ENCODE peak calls at places on chromosomes 6 and 20, in eight cellular contexts. One of them, this sample, is unnamed. For H3K9me3, the result is how much of the 10 kb centered on the place peaks cover.

GRCh38 chr20:17723301-17723691 is 23.5 kb downstream of the BANF2 start:
- DNase-seq in left ventricle myocardium inferior: no peak
- DNase-seq in prostate gland: no peak
- DNase-seq in transverse colon: no peak
- DNase-seq in CD8-positive, alpha-beta memory T cell: no peak
- DNase-seq in aorta: no peak
- DNase-seq in cardiac muscle cell: no peak
- DNase-seq in sigmoid colon: no peak
- DNase-seq in this sample: no peak

GRCh38 chr6:89564752-89565427 is 73.7 kb downstream of the LYRM2 start:
- DNase-seq in left ventricle myocardium inferior: no peak
- DNase-seq in sigmoid colon: no peak
- DNase-seq in CD8-positive, alpha-beta memory T cell: no peak
- DNase-seq in transverse colon: no peak
- DNase-seq in cardiac muscle cell: peak
- DNase-seq in prostate gland: no peak
- DNase-seq in aorta: no peak
- DNase-seq in this sample: no peak

GRCh38 chr20:32435449-32436107 is 77.4 kb downstream of the ASXL1 start:
- DNase-seq in transverse colon: no peak
- DNase-seq in cardiac muscle cell: no peak
- DNase-seq in aorta: no peak
- DNase-seq in prostate gland: no peak
- DNase-seq in sigmoid colon: peak
- DNase-seq in left ventricle myocardium inferior: no peak
- DNase-seq in CD8-positive, alpha-beta memory T cell: no peak
- DNase-seq in this sample: no peak

GRCh38 chr20:18663932-18664331 is 76.1 kb downstream of the DTD1 start:
- DNase-seq in aorta: no peak
- DNase-seq in sigmoid colon: no peak
- DNase-seq in prostate gland: no peak
- DNase-seq in transverse colon: no peak
- DNase-seq in CD8-positive, alpha-beta memory T cell: no peak
- DNase-seq in cardiac muscle cell: no peak
- DNase-seq in left ventricle myocardium inferior: no peak
- DNase-seq in this sample: no peak

GRCh38 chr6:12709116-12709515 is 7.5 kb upstream of the PHACTR1 start:
- DNase-seq in aorta: no peak
- DNase-seq in transverse colon: no peak
- DNase-seq in cardiac muscle cell: peak
- DNase-seq in left ventricle myocardium inferior: no peak
- DNase-seq in CD8-positive, alpha-beta memory T cell: no peak
- DNase-seq in sigmoid colon: no peak
- DNase-seq in prostate gland: no peak
- DNase-seq in this sample: no peak

GRCh38 chr20:3697588-3698235 is 14.7 kb downstream of the SIGLEC1 start:
- DNase-seq in transverse colon: no peak
- DNase-seq in sigmoid colon: no peak
- DNase-seq in prostate gland: no peak
- DNase-seq in cardiac muscle cell: no peak
- DNase-seq in left ventricle myocardium inferior: no peak
- DNase-seq in aorta: no peak
- DNase-seq in CD8-positive, alpha-beta memory T cell: no peak
- DNase-seq in this sample: no peak

GRCh38 chr20:7463290-7463689 is 477.0 kb downstream of the HAO1 start:
- DNase-seq in prostate gland: no peak
- DNase-seq in left ventricle myocardium inferior: no peak
- DNase-seq in cardiac muscle cell: no peak
- DNase-seq in aorta: no peak
- DNase-seq in transverse colon: no peak
- DNase-seq in CD8-positive, alpha-beta memory T cell: no peak
- DNase-seq in sigmoid colon: no peak
- DNase-seq in this sample: no peak

GRCh38 chr6:6891949-6892461 is 215.8 kb upstream of the RREB1 start:
- DNase-seq in aorta: no peak
- DNase-seq in left ventricle myocardium inferior: no peak
- DNase-seq in transverse colon: no peak
- DNase-seq in cardiac muscle cell: no peak
- DNase-seq in prostate gland: no peak
- DNase-seq in CD8-positive, alpha-beta memory T cell: no peak
- DNase-seq in sigmoid colon: no peak
- DNase-seq in this sample: no peak

GRCh38 chr6:89954721-89955148 is 60.5 kb downstream of the GJA10 start:
- DNase-seq in sigmoid colon: no peak
- DNase-seq in aorta: no peak
- DNase-seq in cardiac muscle cell: no peak
- DNase-seq in left ventricle myocardium inferior: no peak
- DNase-seq in prostate gland: no peak
- DNase-seq in CD8-positive, alpha-beta memory T cell: peak
- DNase-seq in transverse colon: no peak
- DNase-seq in this sample: no peak

GRCh38 chr20:50868509-50869495 is 62.4 kb downstream of the ADNP start:
- DNase-seq in left ventricle myocardium inferior: no peak
- DNase-seq in cardiac muscle cell: no peak
- DNase-seq in aorta: no peak
- DNase-seq in CD8-positive, alpha-beta memory T cell: no peak
- DNase-seq in sigmoid colon: no peak
- DNase-seq in transverse colon: no peak
- DNase-seq in prostate gland: no peak
- DNase-seq in this sample: no peak

GRCh38 chr20:64206619-64207018 is 42.4 kb downstream of the MYT1 start:
- DNase-seq in aorta: no peak
- DNase-seq in prostate gland: no peak
- DNase-seq in CD8-positive, alpha-beta memory T cell: no peak
- DNase-seq in cardiac muscle cell: no peak
- DNase-seq in left ventricle myocardium inferior: no peak
- DNase-seq in transverse colon: no peak
- DNase-seq in sigmoid colon: no peak
- DNase-seq in this sample: no peak

GRCh38 chr20:6708010-6708409 is 59.5 kb upstream of the BMP2 start:
- DNase-seq in cardiac muscle cell: peak
- DNase-seq in prostate gland: peak
- DNase-seq in aorta: peak
- DNase-seq in CD8-positive, alpha-beta memory T cell: no peak
- DNase-seq in left ventricle myocardium inferior: peak
- DNase-seq in transverse colon: peak
- DNase-seq in sigmoid colon: peak
- DNase-seq in this sample: no peak

GRCh38 chr20:33065785-33066184 is 12.1 kb downstream of the BPIFB3 start:
- DNase-seq in transverse colon: no peak
- DNase-seq in prostate gland: no peak
- DNase-seq in sigmoid colon: no peak
- DNase-seq in cardiac muscle cell: no peak
- DNase-seq in left ventricle myocardium inferior: no peak
- DNase-seq in CD8-positive, alpha-beta memory T cell: no peak
- DNase-seq in aorta: no peak
- DNase-seq in this sample: no peak

GRCh38 chr20:12966468-12967085 is 42.2 kb upstream of the SPTLC3 start:
- DNase-seq in prostate gland: no peak
- DNase-seq in sigmoid colon: no peak
- DNase-seq in cardiac muscle cell: peak
- DNase-seq in aorta: no peak
- DNase-seq in CD8-positive, alpha-beta memory T cell: peak
- DNase-seq in left ventricle myocardium inferior: no peak
- DNase-seq in transverse colon: no peak
- DNase-seq in this sample: no peak

GRCh38 chr20:19274412-19275015 is 62.1 kb downstream of the SLC24A3 start:
- DNase-seq in aorta: no peak
- DNase-seq in CD8-positive, alpha-beta memory T cell: no peak
- DNase-seq in transverse colon: no peak
- DNase-seq in sigmoid colon: no peak
- DNase-seq in prostate gland: no peak
- DNase-seq in left ventricle myocardium inferior: peak
- DNase-seq in cardiac muscle cell: no peak
- DNase-seq in this sample: no peak

GRCh38 chr20:14919473-14920157 is 582.2 kb upstream of the FLRT3 start:
- DNase-seq in left ventricle myocardium inferior: no peak
- DNase-seq in aorta: no peak
- DNase-seq in cardiac muscle cell: no peak
- DNase-seq in prostate gland: peak
- DNase-seq in CD8-positive, alpha-beta memory T cell: no peak
- DNase-seq in sigmoid colon: no peak
- DNase-seq in transverse colon: peak
- DNase-seq in this sample: no peak

GRCh38 chr6:2081155-2082138 is 164.0 kb downstream of the GMDS start:
- DNase-seq in aorta: no peak
- DNase-seq in prostate gland: no peak
- DNase-seq in cardiac muscle cell: no peak
- DNase-seq in CD8-positive, alpha-beta memory T cell: peak
- DNase-seq in left ventricle myocardium inferior: no peak
- DNase-seq in sigmoid colon: no peak
- DNase-seq in transverse colon: no peak
- DNase-seq in this sample: no peak

GRCh38 chr6:105985098-105985815 is 100.9 kb upstream of the PRDM1 start:
- DNase-seq in CD8-positive, alpha-beta memory T cell: no peak
- DNase-seq in aorta: no peak
- DNase-seq in cardiac muscle cell: no peak
- DNase-seq in prostate gland: no peak
- DNase-seq in left ventricle myocardium inferior: no peak
- DNase-seq in sigmoid colon: peak
- DNase-seq in transverse colon: peak
- DNase-seq in this sample: no peak

GRCh38 chr6:159042824-159043181 is 2.0 kb downstream of the TAGAP start:
- DNase-seq in cardiac muscle cell: no peak
- DNase-seq in prostate gland: no peak
- DNase-seq in sigmoid colon: no peak
- DNase-seq in aorta: no peak
- DNase-seq in left ventricle myocardium inferior: no peak
- DNase-seq in transverse colon: no peak
- DNase-seq in CD8-positive, alpha-beta memory T cell: no peak
- DNase-seq in this sample: no peak

DNA sequence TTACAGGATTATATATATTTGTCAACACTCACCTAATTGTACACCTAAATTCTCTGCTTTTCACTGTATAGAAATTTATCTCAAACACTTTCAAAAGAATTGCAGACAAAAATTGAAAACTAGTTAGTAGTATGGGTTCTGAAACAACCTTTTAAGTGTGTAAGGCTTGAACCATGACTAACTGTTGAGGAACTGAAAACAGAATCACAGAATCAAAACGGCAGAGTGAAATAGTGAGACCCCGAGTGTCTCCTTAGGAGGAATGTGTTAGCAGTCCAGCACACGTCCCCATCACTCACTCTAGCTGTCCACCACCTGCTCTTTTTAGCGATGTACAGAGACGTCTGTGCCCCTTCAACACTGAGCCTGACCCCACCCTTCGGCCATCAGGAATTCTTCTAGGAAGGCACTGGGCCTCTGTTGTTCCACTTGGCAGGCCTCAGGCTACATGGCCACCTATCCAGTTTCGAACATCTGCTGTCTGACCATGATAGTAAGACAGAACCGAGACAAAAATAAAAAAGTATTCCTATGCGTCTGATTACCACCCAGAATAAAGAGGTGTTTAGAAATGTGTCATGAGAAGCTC is 227.4 kb downstream of the C6orf118 start:
- DNase-seq in transverse colon: no peak
- DNase-seq in sigmoid colon: no peak
- DNase-seq in cardiac muscle cell: no peak
- DNase-seq in left ventricle myocardium inferior: no peak
- DNase-seq in aorta: no peak
- DNase-seq in CD8-positive, alpha-beta memory T cell: no peak
- DNase-seq in prostate gland: no peak
- DNase-seq in this sample: no peak
- H3K9me3 ChIP-seq in transverse colon: under half
- H3K9me3 ChIP-seq in sigmoid colon: under half
- H3K9me3 ChIP-seq in cardiac muscle cell: under half
- H3K9me3 ChIP-seq in left ventricle myocardium inferior: under half
- H3K9me3 ChIP-seq in aorta: under half
- H3K9me3 ChIP-seq in CD8-positive, alpha-beta memory T cell: under half
- H3K9me3 ChIP-seq in prostate gland: under half
- H3K9me3 ChIP-seq in this sample: under half

GRCh38 chr20:61435184-61435822 is 183.2 kb downstream of the CDH4 start:
- DNase-seq in prostate gland: no peak
- DNase-seq in aorta: no peak
- DNase-seq in CD8-positive, alpha-beta memory T cell: no peak
- DNase-seq in sigmoid colon: no peak
- DNase-seq in transverse colon: no peak
- DNase-seq in left ventricle myocardium inferior: no peak
- DNase-seq in cardiac muscle cell: no peak
- DNase-seq in this sample: no peak
- H3K9me3 ChIP-seq in prostate gland: under half
- H3K9me3 ChIP-seq in aorta: under half
- H3K9me3 ChIP-seq in CD8-positive, alpha-beta memory T cell: under half
- H3K9me3 ChIP-seq in sigmoid colon: under half
- H3K9me3 ChIP-seq in transverse colon: under half
- H3K9me3 ChIP-seq in left ventricle myocardium inferior: under half
- H3K9me3 ChIP-seq in cardiac muscle cell: under half
- H3K9me3 ChIP-seq in this sample: under half

DNA sequence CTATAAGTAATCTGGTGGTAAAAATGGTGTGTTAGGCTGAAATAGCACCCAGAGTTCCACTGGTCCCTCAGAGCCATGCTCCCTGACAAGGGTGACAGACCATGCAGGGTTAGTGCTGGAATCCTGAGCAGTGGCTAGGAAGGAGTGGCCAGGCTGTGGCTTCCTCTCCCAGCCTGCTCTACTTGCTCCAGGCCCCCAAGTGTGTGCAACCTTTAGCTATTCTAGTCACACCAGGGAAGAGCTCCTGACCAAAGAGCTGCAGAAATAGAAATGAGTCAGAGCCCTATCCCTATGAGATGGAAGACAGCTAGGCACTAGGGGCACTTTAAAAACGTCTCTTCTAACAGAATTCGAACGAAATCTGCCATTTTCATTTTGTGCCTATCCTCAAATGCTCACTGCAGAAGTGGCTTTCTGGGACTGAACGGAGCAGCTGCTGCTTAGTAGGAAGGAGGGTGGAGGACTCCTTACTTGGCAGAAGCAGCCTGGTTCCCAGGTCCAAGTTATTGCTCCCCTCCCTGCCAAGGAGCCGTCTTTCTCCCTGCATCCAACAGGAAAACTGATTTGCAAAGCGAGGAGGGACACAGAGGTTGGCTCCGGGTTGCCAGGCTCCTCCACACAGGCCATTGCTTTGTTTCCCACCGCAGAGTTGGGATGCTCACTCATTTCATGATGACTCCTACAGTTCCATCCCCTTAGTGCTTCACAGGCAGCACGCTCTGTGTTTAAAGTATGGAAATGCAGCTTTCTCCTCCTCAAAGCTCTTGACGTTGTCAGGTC is 754.5 kb downstream of the C6orf118 start:
- DNase-seq in sigmoid colon: no peak
- DNase-seq in transverse colon: no peak
- DNase-seq in left ventricle myocardium inferior: no peak
- DNase-seq in cardiac muscle cell: no peak
- DNase-seq in prostate gland: no peak
- DNase-seq in CD8-positive, alpha-beta memory T cell: no peak
- DNase-seq in aorta: no peak
- DNase-seq in this sample: no peak
- H3K9me3 ChIP-seq in sigmoid colon: under half
- H3K9me3 ChIP-seq in transverse colon: under half
- H3K9me3 ChIP-seq in left ventricle myocardium inferior: under half
- H3K9me3 ChIP-seq in cardiac muscle cell: under half
- H3K9me3 ChIP-seq in prostate gland: under half
- H3K9me3 ChIP-seq in CD8-positive, alpha-beta memory T cell: under half
- H3K9me3 ChIP-seq in aorta: under half
- H3K9me3 ChIP-seq in this sample: under half

DNA sequence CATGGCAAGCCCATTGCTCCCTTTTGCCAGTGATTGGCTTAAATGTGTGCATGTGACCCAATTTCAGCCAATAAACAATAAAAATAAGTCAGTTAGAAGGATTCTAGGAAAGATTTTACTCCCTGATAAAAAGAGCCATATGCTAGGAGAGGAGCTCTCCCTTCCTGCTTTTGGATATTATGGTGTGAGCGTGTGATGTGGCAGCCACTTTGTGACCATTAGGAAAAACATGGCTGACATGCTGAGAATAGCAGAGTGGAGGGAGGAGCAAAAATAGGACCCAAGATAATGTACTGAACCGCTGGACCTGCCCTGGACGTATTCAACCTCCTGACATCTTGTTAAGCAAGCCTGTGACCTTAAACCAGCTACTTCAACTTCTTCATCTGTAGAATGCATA is 160.6 kb upstream of the MLN start:
- DNase-seq in sigmoid colon: no peak
- DNase-seq in prostate gland: no peak
- DNase-seq in left ventricle myocardium inferior: no peak
- DNase-seq in cardiac muscle cell: no peak
- DNase-seq in transverse colon: no peak
- DNase-seq in aorta: no peak
- DNase-seq in CD8-positive, alpha-beta memory T cell: no peak
- DNase-seq in this sample: no peak
- H3K9me3 ChIP-seq in sigmoid colon: under half
- H3K9me3 ChIP-seq in prostate gland: under half
- H3K9me3 ChIP-seq in left ventricle myocardium inferior: under half
- H3K9me3 ChIP-seq in cardiac muscle cell: under half
- H3K9me3 ChIP-seq in transverse colon: under half
- H3K9me3 ChIP-seq in aorta: under half
- H3K9me3 ChIP-seq in CD8-positive, alpha-beta memory T cell: under half
- H3K9me3 ChIP-seq in this sample: under half